ENCODE peak calls at places on chromosomes 6 and 20, in six cellular contexts. One of them, this sample, is unnamed. For H3K27me3, the result is how much of the 10 kb centered on the place peaks cover.

GRCh38 chr6:44400572-44400971 is 13.1 kb downstream of the CDC5L start:
- DNase-seq in HL-60: no peak
- DNase-seq in PC-9: no peak
- DNase-seq in adrenal gland: no peak
- DNase-seq in heart left ventricle: no peak
- DNase-seq in heart right ventricle: no peak
- DNase-seq in this sample: no peak

GRCh38 chr20:48180039-48180438 is 394.8 kb upstream of the SULF2 start:
- DNase-seq in adrenal gland: no peak
- DNase-seq in heart right ventricle: no peak
- DNase-seq in PC-9: peak
- DNase-seq in HL-60: no peak
- DNase-seq in heart left ventricle: no peak
- DNase-seq in this sample: no peak

GRCh38 chr6:134589512-134589911 is 271.6 kb upstream of the SGK1 start:
- DNase-seq in heart left ventricle: no peak
- DNase-seq in PC-9: peak
- DNase-seq in HL-60: no peak
- DNase-seq in adrenal gland: no peak
- DNase-seq in heart right ventricle: no peak
- DNase-seq in this sample: peak

GRCh38 chr6:135233676-135234491 is 52.8 kb downstream of the MYB start:
- DNase-seq in adrenal gland: no peak
- DNase-seq in HL-60: peak
- DNase-seq in heart right ventricle: no peak
- DNase-seq in heart left ventricle: no peak
- DNase-seq in PC-9: no peak
- DNase-seq in this sample: no peak

GRCh38 chr6:136069119-136069518 is 181.0 kb downstream of the MTFR2 start:
- DNase-seq in PC-9: no peak
- DNase-seq in heart right ventricle: no peak
- DNase-seq in adrenal gland: no peak
- DNase-seq in heart left ventricle: no peak
- DNase-seq in HL-60: no peak
- DNase-seq in this sample: no peak

GRCh38 chr6:13307508-13307995 is 20.8 kb downstream of the TBC1D7 start:
- DNase-seq in heart left ventricle: no peak
- DNase-seq in heart right ventricle: no peak
- DNase-seq in PC-9: peak
- DNase-seq in adrenal gland: no peak
- DNase-seq in HL-60: peak
- DNase-seq in this sample: no peak

GRCh38 chr6:34414999-34415858 is 10.6 kb downstream of the RPS10 start:
- DNase-seq in PC-9: peak
- DNase-seq in adrenal gland: peak
- DNase-seq in heart right ventricle: no peak
- DNase-seq in heart left ventricle: peak
- DNase-seq in HL-60: peak
- DNase-seq in this sample: no peak

GRCh38 chr6:143952386-143952785 is 55.7 kb downstream of the PLAGL1 start:
- DNase-seq in heart right ventricle: no peak
- DNase-seq in heart left ventricle: no peak
- DNase-seq in adrenal gland: no peak
- DNase-seq in PC-9: no peak
- DNase-seq in HL-60: no peak
- DNase-seq in this sample: no peak

GRCh38 chr6:106749611-106750010 is 120.2 kb downstream of the QRSL1 start:
- DNase-seq in HL-60: no peak
- DNase-seq in adrenal gland: no peak
- DNase-seq in PC-9: no peak
- DNase-seq in heart left ventricle: no peak
- DNase-seq in heart right ventricle: no peak
- DNase-seq in this sample: no peak

GRCh38 chr6:81772741-81773140 is 20.3 kb upstream of the TENT5A start:
- DNase-seq in adrenal gland: no peak
- DNase-seq in heart left ventricle: no peak
- DNase-seq in HL-60: peak
- DNase-seq in heart right ventricle: no peak
- DNase-seq in PC-9: peak
- DNase-seq in this sample: peak

GRCh38 chr6:157181649-157182048 is 141.7 kb downstream of the TMEM242 start:
- DNase-seq in PC-9: peak
- DNase-seq in adrenal gland: no peak
- DNase-seq in HL-60: no peak
- DNase-seq in heart left ventricle: no peak
- DNase-seq in heart right ventricle: no peak
- DNase-seq in this sample: no peak

GRCh38 chr6:127484207-127484858 is 25.1 kb upstream of the KIAA0408 start:
- DNase-seq in PC-9: peak
- DNase-seq in heart right ventricle: no peak
- DNase-seq in adrenal gland: no peak
- DNase-seq in heart left ventricle: no peak
- DNase-seq in HL-60: no peak
- DNase-seq in this sample: peak

GRCh38 chr6:113595921-113596376 is 261.2 kb upstream of the MARCKS start:
- DNase-seq in heart right ventricle: no peak
- DNase-seq in adrenal gland: no peak
- DNase-seq in heart left ventricle: peak
- DNase-seq in HL-60: no peak
- DNase-seq in PC-9: no peak
- DNase-seq in this sample: no peak

GRCh38 chr20:24705486-24705885 is 236.1 kb downstream of the SYNDIG1 start:
- DNase-seq in heart right ventricle: no peak
- DNase-seq in adrenal gland: no peak
- DNase-seq in PC-9: no peak
- DNase-seq in HL-60: no peak
- DNase-seq in heart left ventricle: no peak
- DNase-seq in this sample: no peak

GRCh38 chr6:37532122-37532521 is 32.4 kb upstream of the CCDC167 start:
- DNase-seq in HL-60: no peak
- DNase-seq in PC-9: no peak
- DNase-seq in adrenal gland: no peak
- DNase-seq in heart left ventricle: no peak
- DNase-seq in heart right ventricle: no peak
- DNase-seq in this sample: no peak
- H3K27me3 ChIP-seq in HL-60: under half
- H3K27me3 ChIP-seq in PC-9: under half
- H3K27me3 ChIP-seq in adrenal gland: under half
- H3K27me3 ChIP-seq in heart left ventricle: under half
- H3K27me3 ChIP-seq in heart right ventricle: half or more
- H3K27me3 ChIP-seq in this sample: half or more

GRCh38 chr20:58627212-58628072 is 23.6 kb upstream of the STX16 start:
- DNase-seq in adrenal gland: no peak
- DNase-seq in heart left ventricle: no peak
- DNase-seq in PC-9: no peak
- DNase-seq in heart right ventricle: no peak
- DNase-seq in HL-60: no peak
- DNase-seq in this sample: no peak

GRCh38 chr20:58624687-58625086 is 26.4 kb upstream of the STX16 start:
- DNase-seq in adrenal gland: no peak
- DNase-seq in heart left ventricle: no peak
- DNase-seq in HL-60: no peak
- DNase-seq in heart right ventricle: no peak
- DNase-seq in PC-9: no peak
- DNase-seq in this sample: no peak

GRCh38 chr20:58625585-58625984 is 25.5 kb upstream of the STX16 start:
- DNase-seq in PC-9: no peak
- DNase-seq in adrenal gland: no peak
- DNase-seq in HL-60: no peak
- DNase-seq in heart right ventricle: no peak
- DNase-seq in heart left ventricle: no peak
- DNase-seq in this sample: no peak

GRCh38 chr20:58623579-58624473 is 27.3 kb upstream of the STX16 start:
- DNase-seq in heart right ventricle: peak
- DNase-seq in heart left ventricle: peak
- DNase-seq in HL-60: no peak
- DNase-seq in adrenal gland: peak
- DNase-seq in PC-9: peak
- DNase-seq in this sample: peak

DNA sequence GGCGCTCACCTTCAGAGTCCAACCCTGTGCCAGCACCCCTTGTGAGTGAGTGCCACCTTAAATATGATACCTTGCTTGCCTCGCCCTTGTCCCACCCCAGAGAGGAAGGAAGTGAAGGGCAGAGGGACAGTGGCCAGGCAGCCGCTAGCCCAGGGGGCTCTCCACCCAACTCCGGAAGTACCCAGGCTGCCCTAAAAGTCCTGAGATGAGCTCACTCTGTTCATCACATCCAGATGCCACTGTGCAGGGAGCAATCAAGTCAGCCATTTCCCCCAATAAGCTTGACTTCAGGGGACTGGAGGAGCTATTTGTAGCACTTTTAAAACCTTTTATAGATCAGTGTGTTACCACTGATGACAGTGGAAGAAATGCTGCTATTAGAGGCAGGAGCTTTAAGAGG is 25.0 kb upstream of the STX16 start:
- DNase-seq in heart right ventricle: no peak
- DNase-seq in heart left ventricle: no peak
- DNase-seq in HL-60: no peak
- DNase-seq in PC-9: no peak
- DNase-seq in adrenal gland: no peak
- DNase-seq in this sample: no peak
- H3K27me3 ChIP-seq in heart right ventricle: under half
- H3K27me3 ChIP-seq in heart left ventricle: under half
- H3K27me3 ChIP-seq in HL-60: under half
- H3K27me3 ChIP-seq in PC-9: under half
- H3K27me3 ChIP-seq in adrenal gland: under half
- H3K27me3 ChIP-seq in this sample: under half

GRCh38 chr6:154337423-154338005 is 19.1 kb downstream of the IPCEF1 start:
- DNase-seq in HL-60: peak
- DNase-seq in adrenal gland: no peak
- DNase-seq in heart right ventricle: no peak
- DNase-seq in heart left ventricle: no peak
- DNase-seq in PC-9: no peak
- DNase-seq in this sample: no peak
- H3K27me3 ChIP-seq in HL-60: under half
- H3K27me3 ChIP-seq in adrenal gland: under half
- H3K27me3 ChIP-seq in heart right ventricle: under half
- H3K27me3 ChIP-seq in heart left ventricle: under half
- H3K27me3 ChIP-seq in PC-9: under half
- H3K27me3 ChIP-seq in this sample: under half

DNA sequence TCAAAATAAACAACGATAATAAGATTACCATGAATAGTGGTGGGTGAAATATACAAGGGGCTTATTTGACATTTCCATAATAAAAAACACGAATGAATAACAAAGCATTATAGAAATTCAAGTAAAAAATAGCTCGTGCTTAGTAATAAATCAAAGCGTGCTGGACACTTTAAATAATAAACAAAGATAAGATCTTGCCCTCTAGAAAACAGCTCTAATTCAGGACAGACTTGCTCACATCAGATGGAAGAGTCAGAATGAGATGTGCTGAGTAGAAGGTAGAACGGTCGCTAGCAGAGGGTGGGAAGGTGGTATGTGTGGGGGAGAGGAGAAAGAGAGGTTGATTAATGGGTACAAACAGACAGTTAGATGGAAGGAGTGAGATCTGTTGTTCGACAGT is 27.3 kb downstream of the PSMB1 start:
- DNase-seq in heart right ventricle: no peak
- DNase-seq in HL-60: no peak
- DNase-seq in heart left ventricle: no peak
- DNase-seq in adrenal gland: no peak
- DNase-seq in PC-9: no peak
- DNase-seq in this sample: no peak
- H3K27me3 ChIP-seq in heart right ventricle: under half
- H3K27me3 ChIP-seq in HL-60: under half
- H3K27me3 ChIP-seq in heart left ventricle: under half
- H3K27me3 ChIP-seq in adrenal gland: under half
- H3K27me3 ChIP-seq in PC-9: under half
- H3K27me3 ChIP-seq in this sample: under half

DNA sequence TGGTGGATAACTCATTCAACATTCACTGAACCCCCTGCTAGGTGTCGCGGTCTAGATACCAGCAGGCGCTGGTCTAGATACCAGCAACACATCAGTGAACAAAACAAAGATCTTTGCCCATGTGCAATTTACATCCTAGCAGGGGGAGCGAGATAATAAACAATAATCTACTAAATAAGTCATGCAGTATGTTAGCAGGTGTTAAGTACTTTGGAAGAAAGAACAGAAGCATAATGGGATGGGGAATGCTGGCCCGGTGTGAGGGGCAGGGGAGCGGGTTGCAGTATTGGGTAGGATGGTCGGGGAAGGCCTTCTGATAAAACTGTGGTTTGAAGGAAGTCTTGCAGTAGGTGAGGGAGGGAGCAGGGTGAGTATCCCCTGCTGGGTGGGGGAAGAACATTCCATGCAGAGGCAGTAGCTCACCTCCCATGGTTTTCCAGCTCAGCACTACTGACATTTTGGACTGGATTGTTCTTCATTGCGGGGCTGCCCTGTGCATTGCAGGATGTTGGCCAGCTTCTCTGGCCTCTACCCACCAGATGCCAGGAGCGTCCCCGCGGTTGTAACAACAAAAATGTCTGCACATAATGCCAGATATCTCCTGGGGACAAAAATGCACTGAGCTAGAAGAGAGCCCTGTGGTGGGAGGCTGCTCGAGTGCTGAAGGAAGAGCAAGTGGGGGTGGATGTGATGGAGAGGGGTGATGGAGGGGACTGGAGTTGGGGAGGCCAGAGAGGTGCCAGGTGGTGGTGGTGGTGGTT is 117.3 kb downstream of the TOX2 start:
- DNase-seq in PC-9: no peak
- DNase-seq in heart right ventricle: no peak
- DNase-seq in HL-60: no peak
- DNase-seq in heart left ventricle: no peak
- DNase-seq in adrenal gland: no peak
- DNase-seq in this sample: no peak
- H3K27me3 ChIP-seq in PC-9: under half
- H3K27me3 ChIP-seq in heart right ventricle: under half
- H3K27me3 ChIP-seq in HL-60: under half
- H3K27me3 ChIP-seq in heart left ventricle: under half
- H3K27me3 ChIP-seq in adrenal gland: under half
- H3K27me3 ChIP-seq in this sample: under half